ENCODE peak calls at places on chromosomes 4 and X, in four cellular contexts. One of them, this sample, is unnamed.

GRCh38 chr4:108336076-108336475 is 167.3 kb upstream of the LEF1 start:
- DNase-seq in CD4-positive, alpha-beta memory T cell: no peak
- DNase-seq in stimulated activated CD8-positive, alpha-beta memory T cell treated with anti-CD3 and anti-CD28 coated beads, Interleukin-2, amount 100 ng/mL, for 48 hours: no peak
- DNase-seq in HFF-Myc: no peak
- DNase-seq in this sample: no peak

GRCh38 chrX:68827848-68828562 is 816 bp upstream of the EFNB1 start:
- DNase-seq in CD4-positive, alpha-beta memory T cell: peak
- DNase-seq in HFF-Myc: peak
- DNase-seq in stimulated activated CD8-positive, alpha-beta memory T cell treated with anti-CD3 and anti-CD28 coated beads, Interleukin-2, amount 100 ng/mL, for 48 hours: peak
- DNase-seq in this sample: peak

GRCh38 chr4:6466756-6467381 is 5.5 kb downstream of the PPP2R2C start:
- DNase-seq in CD4-positive, alpha-beta memory T cell: no peak
- DNase-seq in stimulated activated CD8-positive, alpha-beta memory T cell treated with anti-CD3 and anti-CD28 coated beads, Interleukin-2, amount 100 ng/mL, for 48 hours: no peak
- DNase-seq in HFF-Myc: no peak
- DNase-seq in this sample: no peak

GRCh38 chr4:147560632-147561031 is 56.6 kb upstream of the TMEM184C start:
- DNase-seq in HFF-Myc: no peak
- DNase-seq in CD4-positive, alpha-beta memory T cell: no peak
- DNase-seq in stimulated activated CD8-positive, alpha-beta memory T cell treated with anti-CD3 and anti-CD28 coated beads, Interleukin-2, amount 100 ng/mL, for 48 hours: no peak
- DNase-seq in this sample: no peak

GRCh38 chr4:187541666-187542065 is 453.9 kb upstream of the ZFP42 start:
- DNase-seq in stimulated activated CD8-positive, alpha-beta memory T cell treated with anti-CD3 and anti-CD28 coated beads, Interleukin-2, amount 100 ng/mL, for 48 hours: no peak
- DNase-seq in HFF-Myc: no peak
- DNase-seq in CD4-positive, alpha-beta memory T cell: no peak
- DNase-seq in this sample: no peak

GRCh38 chr4:23728971-23729370 is 160.9 kb downstream of the PPARGC1A start:
- DNase-seq in HFF-Myc: no peak
- DNase-seq in CD4-positive, alpha-beta memory T cell: no peak
- DNase-seq in stimulated activated CD8-positive, alpha-beta memory T cell treated with anti-CD3 and anti-CD28 coated beads, Interleukin-2, amount 100 ng/mL, for 48 hours: no peak
- DNase-seq in this sample: no peak

GRCh38 chrX:142702749-142703148 is 323.0 kb upstream of the SPANXN4 start:
- DNase-seq in stimulated activated CD8-positive, alpha-beta memory T cell treated with anti-CD3 and anti-CD28 coated beads, Interleukin-2, amount 100 ng/mL, for 48 hours: no peak
- DNase-seq in HFF-Myc: no peak
- DNase-seq in CD4-positive, alpha-beta memory T cell: no peak
- DNase-seq in this sample: no peak

GRCh38 chrX:100928660-100929613 is at the start of gene XKRX:
- DNase-seq in CD4-positive, alpha-beta memory T cell: peak
- DNase-seq in HFF-Myc: no peak
- DNase-seq in stimulated activated CD8-positive, alpha-beta memory T cell treated with anti-CD3 and anti-CD28 coated beads, Interleukin-2, amount 100 ng/mL, for 48 hours: peak
- DNase-seq in this sample: peak

GRCh38 chrX:43880439-43880838 is 1.8 kb downstream of the MAOB start:
- DNase-seq in stimulated activated CD8-positive, alpha-beta memory T cell treated with anti-CD3 and anti-CD28 coated beads, Interleukin-2, amount 100 ng/mL, for 48 hours: no peak
- DNase-seq in CD4-positive, alpha-beta memory T cell: no peak
- DNase-seq in HFF-Myc: no peak
- DNase-seq in this sample: no peak

GRCh38 chr4:8157496-8157895 is 1.1 kb downstream of the ABLIM2 start:
- DNase-seq in stimulated activated CD8-positive, alpha-beta memory T cell treated with anti-CD3 and anti-CD28 coated beads, Interleukin-2, amount 100 ng/mL, for 48 hours: no peak
- DNase-seq in CD4-positive, alpha-beta memory T cell: no peak
- DNase-seq in HFF-Myc: no peak
- DNase-seq in this sample: no peak

GRCh38 chrX:136259543-136259942 is 8.3 kb upstream of the MAP7D3 start:
- DNase-seq in CD4-positive, alpha-beta memory T cell: no peak
- DNase-seq in stimulated activated CD8-positive, alpha-beta memory T cell treated with anti-CD3 and anti-CD28 coated beads, Interleukin-2, amount 100 ng/mL, for 48 hours: no peak
- DNase-seq in HFF-Myc: no peak
- DNase-seq in this sample: no peak

GRCh38 chr4:38150021-38150671 is 189.9 kb downstream of the PTTG2 start:
- DNase-seq in HFF-Myc: no peak
- DNase-seq in CD4-positive, alpha-beta memory T cell: no peak
- DNase-seq in stimulated activated CD8-positive, alpha-beta memory T cell treated with anti-CD3 and anti-CD28 coated beads, Interleukin-2, amount 100 ng/mL, for 48 hours: no peak
- DNase-seq in this sample: no peak

GRCh38 chrX:155218777-155219176 is 2.5 kb downstream of the VBP1 start:
- DNase-seq in stimulated activated CD8-positive, alpha-beta memory T cell treated with anti-CD3 and anti-CD28 coated beads, Interleukin-2, amount 100 ng/mL, for 48 hours: no peak
- DNase-seq in CD4-positive, alpha-beta memory T cell: no peak
- DNase-seq in HFF-Myc: no peak
- DNase-seq in this sample: no peak

GRCh38 chr4:92809381-92809780 is 505.6 kb downstream of the GRID2 start:
- DNase-seq in stimulated activated CD8-positive, alpha-beta memory T cell treated with anti-CD3 and anti-CD28 coated beads, Interleukin-2, amount 100 ng/mL, for 48 hours: no peak
- DNase-seq in CD4-positive, alpha-beta memory T cell: no peak
- DNase-seq in HFF-Myc: no peak
- DNase-seq in this sample: no peak

GRCh38 chr4:3285558-3286334 is 7.1 kb upstream of the RGS12 start:
- DNase-seq in CD4-positive, alpha-beta memory T cell: no peak
- DNase-seq in HFF-Myc: no peak
- DNase-seq in stimulated activated CD8-positive, alpha-beta memory T cell treated with anti-CD3 and anti-CD28 coated beads, Interleukin-2, amount 100 ng/mL, for 48 hours: no peak
- DNase-seq in this sample: no peak

GRCh38 chr4:30610361-30610760 is 109.8 kb upstream of the PCDH7 start:
- DNase-seq in stimulated activated CD8-positive, alpha-beta memory T cell treated with anti-CD3 and anti-CD28 coated beads, Interleukin-2, amount 100 ng/mL, for 48 hours: no peak
- DNase-seq in HFF-Myc: no peak
- DNase-seq in CD4-positive, alpha-beta memory T cell: no peak
- DNase-seq in this sample: no peak

GRCh38 chr4:174216935-174217272 is 66.6 kb downstream of the FBXO8 start:
- DNase-seq in HFF-Myc: no peak
- DNase-seq in CD4-positive, alpha-beta memory T cell: no peak
- DNase-seq in stimulated activated CD8-positive, alpha-beta memory T cell treated with anti-CD3 and anti-CD28 coated beads, Interleukin-2, amount 100 ng/mL, for 48 hours: no peak
- DNase-seq in this sample: no peak

GRCh38 chr4:132982151-132982550 is 166.9 kb upstream of the PCDH10 start:
- DNase-seq in HFF-Myc: no peak
- DNase-seq in CD4-positive, alpha-beta memory T cell: no peak
- DNase-seq in stimulated activated CD8-positive, alpha-beta memory T cell treated with anti-CD3 and anti-CD28 coated beads, Interleukin-2, amount 100 ng/mL, for 48 hours: no peak
- DNase-seq in this sample: no peak

GRCh38 chrX:9188117-9188516 is 154.2 kb upstream of the FAM9B start:
- DNase-seq in stimulated activated CD8-positive, alpha-beta memory T cell treated with anti-CD3 and anti-CD28 coated beads, Interleukin-2, amount 100 ng/mL, for 48 hours: no peak
- DNase-seq in HFF-Myc: no peak
- DNase-seq in CD4-positive, alpha-beta memory T cell: no peak
- DNase-seq in this sample: no peak

GRCh38 chr4:54100607-54101189 is 735 bp downstream of the GSX2 start:
- DNase-seq in stimulated activated CD8-positive, alpha-beta memory T cell treated with anti-CD3 and anti-CD28 coated beads, Interleukin-2, amount 100 ng/mL, for 48 hours: no peak
- DNase-seq in HFF-Myc: no peak
- DNase-seq in CD4-positive, alpha-beta memory T cell: no peak
- DNase-seq in this sample: peak

GRCh38 chr4:147994491-147995385 is 262.9 kb downstream of the ARHGAP10 start:
- DNase-seq in HFF-Myc: no peak
- DNase-seq in CD4-positive, alpha-beta memory T cell: no peak
- DNase-seq in stimulated activated CD8-positive, alpha-beta memory T cell treated with anti-CD3 and anti-CD28 coated beads, Interleukin-2, amount 100 ng/mL, for 48 hours: no peak
- DNase-seq in this sample: no peak

GRCh38 chr4:152064282-152064681 is 303.5 kb upstream of the GATB start:
- DNase-seq in HFF-Myc: no peak
- DNase-seq in CD4-positive, alpha-beta memory T cell: no peak
- DNase-seq in stimulated activated CD8-positive, alpha-beta memory T cell treated with anti-CD3 and anti-CD28 coated beads, Interleukin-2, amount 100 ng/mL, for 48 hours: no peak
- DNase-seq in this sample: no peak

GRCh38 chr4:26288308-26288982 is 32.4 kb upstream of the RBPJ start:
- DNase-seq in stimulated activated CD8-positive, alpha-beta memory T cell treated with anti-CD3 and anti-CD28 coated beads, Interleukin-2, amount 100 ng/mL, for 48 hours: peak
- DNase-seq in HFF-Myc: no peak
- DNase-seq in CD4-positive, alpha-beta memory T cell: no peak
- DNase-seq in this sample: peak

GRCh38 chr4:38663021-38663800 is 788 bp upstream of the KLF3 start:
- DNase-seq in HFF-Myc: no peak
- DNase-seq in CD4-positive, alpha-beta memory T cell: no peak
- DNase-seq in stimulated activated CD8-positive, alpha-beta memory T cell treated with anti-CD3 and anti-CD28 coated beads, Interleukin-2, amount 100 ng/mL, for 48 hours: peak
- DNase-seq in this sample: peak

GRCh38 chr4:124105212-124105611 is 607.3 kb downstream of the ANKRD50 start:
- DNase-seq in CD4-positive, alpha-beta memory T cell: no peak
- DNase-seq in HFF-Myc: no peak
- DNase-seq in stimulated activated CD8-positive, alpha-beta memory T cell treated with anti-CD3 and anti-CD28 coated beads, Interleukin-2, amount 100 ng/mL, for 48 hours: no peak
- DNase-seq in this sample: no peak

GRCh38 chr4:139909036-139909435 is 243.4 kb downstream of the MGST2 start:
- DNase-seq in HFF-Myc: no peak
- DNase-seq in stimulated activated CD8-positive, alpha-beta memory T cell treated with anti-CD3 and anti-CD28 coated beads, Interleukin-2, amount 100 ng/mL, for 48 hours: no peak
- DNase-seq in CD4-positive, alpha-beta memory T cell: no peak
- DNase-seq in this sample: no peak

GRCh38 chr4:185054876-185055275 is 36.6 kb downstream of the HELT start:
- DNase-seq in HFF-Myc: no peak
- DNase-seq in stimulated activated CD8-positive, alpha-beta memory T cell treated with anti-CD3 and anti-CD28 coated beads, Interleukin-2, amount 100 ng/mL, for 48 hours: no peak
- DNase-seq in CD4-positive, alpha-beta memory T cell: no peak
- DNase-seq in this sample: no peak

This sample was measured in GM10248.